ENCODE peak calls at places on chromosomes 11 and 22, in four cellular contexts. X, P, S and E are unnamed samples.

GRCh38 chr11:96109265-96110030 is 185.5 kb upstream of the MTMR2 start:
- DNase-seq in X (no peak), P (no peak), S (no peak), E (peak)

GRCh38 chr11:128156486-128156885 is 430.9 kb downstream of the ETS1 start:
- DNase-seq in X (no peak), P (no peak), S (no peak), E (no peak)

GRCh38 chr22:40364431-40364830 is 6.0 kb upstream of the SGSM3 start:
- DNase-seq in X (no peak), P (no peak), S (no peak), E (no peak)

GRCh38 chr11:76209956-76210885 is 3.9 kb upstream of the WNT11 start:
- DNase-seq in X (no peak), P (peak), S (peak), E (peak)

GRCh38 chr11:7031346-7031957 is 11.2 kb downstream of the NLRP14 start:
- DNase-seq in X (no peak), P (no peak), S (no peak), E (no peak)

GRCh38 chr22:20422965-20423635 is 14.5 kb downstream of the SCARF2 start:
- DNase-seq in X (no peak), P (no peak), S (no peak), E (peak)

GRCh38 chr11:103070142-103070541 is 21.8 kb downstream of the DCUN1D5 start:
- DNase-seq in X (no peak), P (no peak), S (no peak), E (no peak)

GRCh38 chr11:74570266-74571061 is 21.9 kb upstream of the POLD3 start:
- DNase-seq in X (peak), P (peak), S (peak), E (peak)

GRCh38 chr11:5591613-5592012 is 4.8 kb upstream of the TRIM6 start:
- DNase-seq in X (no peak), P (no peak), S (peak), E (no peak)

GRCh38 chr11:31764766-31765165 is 46.4 kb downstream of the PAX6 start:
- DNase-seq in X (no peak), P (no peak), S (no peak), E (no peak)

GRCh38 chr11:19972091-19972490 is 188.2 kb downstream of the DBX1 start:
- DNase-seq in X (no peak), P (no peak), S (no peak), E (no peak)

GRCh38 chr11:12223771-12224536 is 113.6 kb downstream of the MICAL2 start:
- DNase-seq in X (no peak), P (no peak), S (no peak), E (no peak)

GRCh38 chr11:27703453-27703852 is 3.2 kb upstream of the BDNF start:
- DNase-seq in X (no peak), P (no peak), S (no peak), E (peak)

GRCh38 chr11:36311926-36312592 is 16.0 kb downstream of the PRR5L start:
- DNase-seq in X (no peak), P (no peak), S (no peak), E (no peak)

GRCh38 chr11:12692238-12693074 is 18.2 kb downstream of the TEAD1 start:
- DNase-seq in X (no peak), P (no peak), S (no peak), E (peak)

GRCh38 chr22:38831166-38831945 is 12.5 kb downstream of the NPTXR start:
- DNase-seq in X (no peak), P (no peak), S (no peak), E (peak)

GRCh38 chr11:74701351-74701750 is 29.9 kb downstream of the CHRDL2 start:
- DNase-seq in X (peak), P (no peak), S (peak), E (no peak)

GRCh38 chr11:132586801-132587200 is 945.5 kb downstream of the OPCML start:
- DNase-seq in X (no peak), P (no peak), S (no peak), E (peak)

GRCh38 chr11:11389238-11389637 is 36.2 kb upstream of the CSNK2A3 start:
- DNase-seq in X (no peak), P (no peak), S (no peak), E (no peak)

GRCh38 chr11:121455115-121455514 is 2.3 kb upstream of the SORL1-AS1 start:
- DNase-seq in X (no peak), P (no peak), S (no peak), E (no peak)

GRCh38 chr22:21641417-21641794 is 696 bp upstream of the SDF2L1 start:
- DNase-seq in X (no peak), P (no peak), S (no peak), E (peak)

GRCh38 chr11:77449060-77449521 is 24.8 kb downstream of the PAK1 start:
- DNase-seq in X (no peak), P (peak), S (no peak), E (no peak)

GRCh38 chr22:27672721-27673387 is 128.7 kb downstream of the MN1 start:
- DNase-seq in X (no peak), P (no peak), S (no peak), E (no peak)

GRCh38 chr22:29840498-29840897 is 2.4 kb upstream of the ASCC2 start:
- DNase-seq in X (no peak), P (no peak), S (no peak), E (peak)

GRCh38 chr11:764322-765024 is 12.8 kb downstream of the GATD1 start:
- DNase-seq in X (no peak), P (no peak), S (no peak), E (no peak)

GRCh38 chr11:1078191-1078601 is 3.5 kb downstream of the MUC2 start:
- DNase-seq in X (peak), P (no peak), S (no peak), E (no peak)

GRCh38 chr11:68380786-68381622 is 68.6 kb downstream of the LRP5 start:
- DNase-seq in X (no peak), P (no peak), S (no peak), E (peak)

GRCh38 chr22:36922752-36923457 is 9.5 kb downstream of the CSF2RB start:
- DNase-seq in X (no peak), P (no peak), S (no peak), E (no peak)

GRCh38 chr22:36922097-36922608 is 8.7 kb downstream of the CSF2RB start:
- DNase-seq in X (no peak), P (no peak), S (no peak), E (no peak)

GRCh38 chr22:36916034-36916433 is 2.6 kb downstream of the CSF2RB start:
- DNase-seq in X (no peak), P (no peak), S (no peak), E (no peak)

GRCh38 chr22:36921309-36922096 is 8.1 kb downstream of the CSF2RB start:
- DNase-seq in X (no peak), P (peak), S (peak), E (no peak)

GRCh38 chr22:36918730-36919129 is 5.3 kb downstream of the CSF2RB start:
- DNase-seq in X (no peak), P (no peak), S (no peak), E (no peak)
- TF ChIP-seq CTCF in X (no peak), P (no peak), S (no peak), E (no peak)

GRCh38 chr11:66068154-66068821 is 1.8 kb upstream of the PACS1 start:
- DNase-seq in X (peak), P (peak), S (peak), E (peak)

GRCh38 chr11:66068923-66069714 is 953 bp upstream of the PACS1 start:
- DNase-seq in X (peak), P (peak), S (peak), E (peak)

GRCh38 chr11:66071326-66071870 is 1.3 kb downstream of the PACS1 start:
- DNase-seq in X (no peak), P (no peak), S (peak), E (no peak)

GRCh38 chr11:66070604-66071325 is 693 bp downstream of the PACS1 start:
- DNase-seq in X (peak), P (peak), S (peak), E (peak)

DNA sequence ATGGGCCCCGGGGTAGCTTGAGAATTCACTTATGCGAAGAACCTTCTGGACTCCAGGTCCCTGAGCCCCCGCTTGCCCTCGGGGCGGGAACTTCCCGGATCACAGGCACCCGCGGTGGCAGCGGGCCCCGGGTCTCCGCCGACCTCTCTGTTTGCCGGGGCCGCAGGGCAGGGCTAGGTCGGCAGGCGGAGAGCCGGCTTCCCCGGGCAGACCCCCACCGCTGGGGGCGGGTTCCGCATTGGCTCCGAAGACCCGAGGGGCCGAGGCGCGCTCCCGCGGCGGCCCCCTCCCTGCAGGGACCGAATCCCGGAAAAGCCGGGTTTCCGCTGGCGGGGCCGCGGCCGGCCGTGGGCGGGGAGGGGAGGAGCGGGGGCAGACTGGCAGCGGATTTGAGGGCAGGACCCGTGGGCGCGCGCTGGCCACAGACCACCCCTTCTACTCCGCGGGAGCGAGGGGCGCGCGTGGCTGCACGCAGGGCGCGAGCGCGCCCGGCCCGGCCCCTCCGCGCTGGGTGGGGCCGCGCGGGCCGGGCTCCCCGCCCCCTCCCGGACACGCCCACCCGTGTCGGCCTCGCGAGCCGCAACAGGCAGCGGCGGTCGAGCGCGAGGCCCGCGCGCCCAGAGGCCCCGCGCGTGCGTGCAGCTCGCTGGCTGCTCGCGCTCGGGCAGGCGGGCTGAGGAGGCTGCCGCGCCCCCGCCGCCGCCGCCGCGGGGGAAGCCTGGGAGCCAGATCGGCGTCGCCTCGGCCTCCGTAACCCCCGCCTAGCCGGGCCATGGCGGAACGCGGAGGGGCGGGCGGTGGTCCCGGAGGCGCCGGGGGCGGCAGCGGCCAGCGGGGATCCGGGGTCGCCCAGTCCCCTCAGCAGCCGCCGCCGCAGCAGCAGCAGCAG is at the start of gene PACS1:
- DNase-seq in X (peak), P (peak), S (peak), E (peak)
- TF ChIP-seq CTCF in X (no peak), P (no peak), S (no peak), E (no peak)

GRCh38 chr11:111977141-111978027 is 40.2 kb downstream of the DIXDC1 start:
- DNase-seq in X (peak), P (peak), S (peak), E (peak)
- TF ChIP-seq CTCF in X (no peak), P (no peak), S (no peak), E (no peak)

DNA sequence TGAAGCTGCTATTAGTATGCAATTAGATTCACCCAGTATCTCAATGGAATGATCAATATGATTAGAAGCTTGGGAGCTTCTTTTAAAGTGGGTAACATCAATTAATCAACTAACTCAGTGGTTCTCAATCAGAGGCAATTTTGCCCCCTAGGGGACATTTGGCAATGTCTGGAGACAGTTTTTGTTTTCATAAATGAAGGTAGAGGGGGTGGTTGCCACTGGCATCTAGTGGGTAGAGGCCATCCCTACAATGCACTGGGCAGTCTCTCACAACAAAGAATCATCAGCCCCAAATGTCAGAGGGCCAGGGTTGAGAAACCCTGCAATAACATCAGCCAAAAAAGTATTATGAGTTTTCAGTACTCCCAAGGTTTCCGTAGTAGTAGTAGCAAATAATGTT is 5.9 kb upstream of the AMOTL1 start:
- DNase-seq in X (no peak), P (no peak), S (peak), E (no peak)
- TF ChIP-seq CTCF in X (no peak), P (no peak), S (no peak), E (peak)

GRCh38 chr11:8684600-8685290 is 2.2 kb downstream of the RPL27A start:
- DNase-seq in X (no peak), P (no peak), S (no peak), E (no peak)
- TF ChIP-seq CTCF in X (no peak), P (no peak), S (no peak), E (no peak)

GRCh38 chr22:37126882-37127281 is 17.4 kb upstream of the TMPRSS6 start:
- DNase-seq in X (peak), P (no peak), S (peak), E (no peak)
- TF ChIP-seq CTCF in X (peak), P (no peak), S (peak), E (peak)

GRCh38 chr11:16881074-16881709 is 133.0 kb downstream of the PLEKHA7 start:
- DNase-seq in X (peak), P (no peak), S (no peak), E (peak)
- TF ChIP-seq CTCF in X (no peak), P (no peak), S (no peak), E (peak)

DNA sequence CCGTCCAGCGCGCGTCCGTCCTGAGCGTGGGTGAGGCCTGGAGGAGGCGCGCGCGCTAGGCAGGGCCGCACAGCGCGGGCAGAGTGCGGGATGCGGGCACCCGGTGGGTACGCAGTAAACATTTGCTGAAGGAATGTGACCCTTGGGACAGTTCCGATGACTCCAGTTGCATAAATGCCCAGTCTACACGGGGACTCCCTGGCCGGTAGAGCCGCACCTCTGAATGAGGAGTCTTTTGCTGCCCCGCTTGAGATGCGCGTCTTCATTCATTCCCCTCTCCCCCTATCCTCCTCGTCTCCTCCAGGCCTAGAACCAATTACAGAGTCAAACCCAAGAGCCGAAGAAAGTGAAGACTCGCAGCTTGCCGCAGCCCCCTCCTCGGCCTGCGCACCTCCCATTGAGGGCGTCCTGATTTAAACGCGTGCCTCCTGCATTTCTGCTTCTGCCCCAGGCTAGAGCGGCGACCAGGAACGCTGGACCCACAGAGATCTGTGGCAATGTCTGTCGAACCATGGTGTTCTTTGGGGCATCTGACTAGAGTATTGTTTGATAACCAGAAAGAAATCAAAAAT is 731 bp upstream of the CHKB start:
- DNase-seq in X (no peak), P (no peak), S (no peak), E (no peak)
- TF ChIP-seq CTCF in X (no peak), P (no peak), S (no peak), E (no peak)

GRCh38 chr11:73359930-73360742 is 16.1 kb upstream of the RELT start:
- DNase-seq in X (peak), P (peak), S (peak), E (peak)
- TF ChIP-seq CTCF in X (no peak), P (peak), S (peak), E (peak)